ENCODE peak calls at places on chromosomes 2 and 18, in seven cellular contexts. J, O, Y, M, G, X and F are unnamed samples. For H3K4me1, the result is how much of the 10 kb centered on the place peaks cover.

GRCh38 chr2:3387644-3388411 is 8.3 kb downstream of the TRAPPC12 start:
- DNase-seq in G (no peak), J (no peak), M (no peak), X (no peak), Y (no peak), O (no peak), F (no peak)

GRCh38 chr2:4420032-4420431 is 716.7 kb downstream of the DCDC2C start:
- DNase-seq in G (no peak), M (no peak), J (no peak), Y (peak), X (no peak), O (peak), F (no peak)

GRCh38 chr18:61569176-61569892 is 236.1 kb downstream of the CDH20 start:
- DNase-seq in M (no peak), J (no peak), G (no peak), X (peak), Y (no peak), O (no peak), F (no peak)

GRCh38 chr2:42223822-42224268 is 54.7 kb downstream of the EML4 start:
- DNase-seq in G (no peak), O (no peak), X (no peak), J (no peak), Y (no peak), M (no peak), F (no peak)

GRCh38 chr2:50951416-50951815 is 80.5 kb downstream of the NRXN1 start:
- DNase-seq in O (no peak), J (no peak), G (no peak), Y (no peak), X (no peak), M (no peak), F (no peak)

GRCh38 chr2:189574793-189575475 is 5.7 kb downstream of the SLC40A1 start:
- DNase-seq in Y (no peak), X (no peak), M (no peak), G (no peak), O (no peak), J (no peak), F (no peak)

GRCh38 chr2:71504611-71505010 is 51.2 kb downstream of the DYSF start:
- DNase-seq in M (no peak), Y (no peak), G (no peak), O (no peak), J (no peak), X (no peak), F (no peak)

GRCh38 chr2:167336213-167336612 is 447.9 kb downstream of the XIRP2 start:
- DNase-seq in G (no peak), M (no peak), O (no peak), J (no peak), X (no peak), Y (no peak), F (no peak)

GRCh38 chr2:85761-86160 is 39.5 kb upstream of the FAM110C start:
- DNase-seq in Y (no peak), M (no peak), O (no peak), X (no peak), G (no peak), J (no peak), F (no peak)

GRCh38 chr2:207871506-207871905 is 101.8 kb upstream of the FZD5 start:
- DNase-seq in G (no peak), M (no peak), O (no peak), J (no peak), Y (no peak), X (no peak), F (no peak)

GRCh38 chr2:95274291-95275150 is at the start of gene PROM2:
- DNase-seq in O (no peak), G (no peak), M (no peak), X (no peak), J (no peak), Y (peak), F (no peak)

GRCh38 chr2:8426577-8426976 is 255.3 kb upstream of the ID2 start:
- DNase-seq in X (no peak), O (no peak), G (no peak), Y (peak), M (no peak), J (no peak), F (no peak)

GRCh38 chr2:213253162-213253561 is 31.1 kb upstream of the SPAG16 start:
- DNase-seq in X (no peak), J (no peak), Y (no peak), M (no peak), G (no peak), O (peak), F (no peak)

GRCh38 chr2:8543065-8543411 is 138.8 kb upstream of the ID2 start:
- DNase-seq in Y (peak), J (peak), G (no peak), M (no peak), O (no peak), X (peak), F (no peak)

GRCh38 chr2:57890462-57890861 is 156.1 kb upstream of the VRK2 start:
- DNase-seq in O (no peak), X (no peak), G (no peak), J (no peak), Y (no peak), M (no peak), F (no peak)

GRCh38 chr2:194003911-194004310 is 1653.1 kb upstream of the SLC39A10 start:
- DNase-seq in Y (no peak), G (no peak), X (no peak), M (no peak), O (no peak), J (no peak), F (no peak)

GRCh38 chr2:29223851-29224692 is 108.9 kb downstream of the CLIP4 start:
- DNase-seq in J (no peak), X (no peak), O (no peak), G (no peak), M (no peak), Y (no peak), F (no peak)

GRCh38 chr2:9174771-9175441 is 31.7 kb upstream of the ASAP2 start:
- DNase-seq in O (peak), M (no peak), Y (peak), X (no peak), J (no peak), G (no peak), F (no peak)

GRCh38 chr2:57443985-57444501 is 602.6 kb upstream of the VRK2 start:
- DNase-seq in Y (no peak), O (no peak), X (no peak), J (no peak), G (no peak), M (no peak), F (no peak)

GRCh38 chr18:26421503-26421902 is 126.8 kb downstream of the KCTD1 start:
- DNase-seq in X (no peak), M (no peak), O (no peak), J (no peak), Y (no peak), G (no peak), F (no peak)

GRCh38 chr2:135674453-135674852 is 67.2 kb upstream of the UBXN4 start:
- DNase-seq in J (no peak), Y (no peak), X (no peak), G (no peak), O (no peak), M (no peak), F (no peak)

GRCh38 chr2:189580662-189581353 is at the start of gene SLC40A1:
- DNase-seq in Y (peak), O (peak), J (peak), G (peak), M (peak), X (peak), F (no peak)

GRCh38 chr2:86028763-86029381 is 76.8 kb downstream of the POLR1A start:
- DNase-seq in Y (no peak), O (peak), X (peak), G (no peak), M (peak), J (no peak), F (no peak)

GRCh38 chr2:149132303-149132702 is 93.8 kb downstream of the LYPD6B start:
- DNase-seq in J (no peak), M (no peak), X (no peak), G (no peak), Y (no peak), O (no peak), F (no peak)

GRCh38 chr2:46942143-46942526 is 26.5 kb upstream of the MCFD2 start:
- DNase-seq in M (no peak), X (no peak), J (peak), G (no peak), O (no peak), Y (no peak), F (peak)

GRCh38 chr2:98020992-98021713 is 25.4 kb upstream of the TMEM131 start:
- DNase-seq in G (no peak), O (no peak), X (no peak), Y (no peak), J (no peak), M (no peak), F (no peak)

GRCh38 chr2:215660687-215661086 is 224.8 kb upstream of the FN1 start:
- DNase-seq in J (no peak), O (no peak), M (no peak), G (no peak), X (no peak), Y (no peak), F (no peak)

GRCh38 chr2:160063266-160063665 is 851 bp upstream of the PLA2R1 start:
- DNase-seq in O (no peak), G (no peak), J (no peak), M (no peak), X (no peak), Y (peak), F (no peak)

DNA sequence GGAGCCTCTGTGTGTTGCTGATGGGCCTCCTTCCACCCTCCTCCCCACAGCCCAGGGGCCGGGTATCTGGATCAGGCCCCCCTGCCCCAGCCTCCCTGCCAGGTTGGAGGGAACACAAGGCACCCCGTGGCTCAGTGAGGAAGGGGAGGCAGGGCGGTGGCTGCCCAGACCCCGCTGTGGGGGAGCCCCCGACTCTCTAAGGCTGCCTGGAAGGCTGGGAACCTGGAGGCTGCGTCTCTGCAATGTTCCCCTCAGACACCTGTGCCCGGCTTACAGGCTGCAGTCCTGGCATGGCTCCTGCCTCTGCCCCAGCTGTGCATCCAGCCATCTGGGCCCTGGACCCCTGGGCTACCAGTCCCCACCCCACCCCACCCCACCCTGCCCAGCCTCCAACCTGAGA is 438 bp upstream of the MAB21L4 start:
- DNase-seq in M (no peak), Y (no peak), O (no peak), X (no peak), J (no peak), G (no peak), F (no peak)
- H3K4me1 ChIP-seq in M (under half), Y (under half), O (under half), X (under half), J (under half), G (under half), F (under half)

GRCh38 chr2:54575379-54575888 is 119.3 kb downstream of the SPTBN1 start:
- DNase-seq in X (no peak), M (no peak), O (no peak), J (no peak), G (no peak), Y (no peak), F (no peak)
- H3K4me1 ChIP-seq in X (half or more), M (under half), O (under half), J (half or more), G (under half), Y (under half), F (under half)

DNA sequence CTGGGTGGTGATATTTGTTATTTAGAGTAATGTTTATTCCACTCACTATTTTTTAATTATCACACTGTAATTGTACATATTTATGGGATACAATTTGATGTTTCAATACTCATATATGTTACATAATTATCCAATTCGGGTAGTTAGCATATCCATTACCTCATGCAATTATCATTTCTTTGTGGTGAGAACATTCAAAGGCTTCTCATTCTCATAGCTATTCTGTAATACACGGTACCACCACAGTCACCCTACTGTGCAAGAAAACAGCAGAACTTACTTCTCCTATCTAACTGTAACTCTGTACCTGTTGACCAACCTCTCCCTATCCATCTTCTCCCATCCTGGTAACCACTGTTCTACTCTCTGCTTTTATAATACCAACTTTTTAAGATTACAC is 4.6 kb downstream of the TBC1D8 start:
- DNase-seq in Y (no peak), O (no peak), X (no peak), J (no peak), G (no peak), M (no peak), F (no peak)
- H3K4me1 ChIP-seq in Y (under half), O (under half), X (half or more), J (under half), G (under half), M (under half), F (under half)

GRCh38 chr2:10289352-10289751 is 13.4 kb upstream of the HPCAL1 start:
- DNase-seq in M (no peak), X (no peak), Y (no peak), G (no peak), J (no peak), O (no peak), F (no peak)
- H3K4me1 ChIP-seq in M (under half), X (under half), Y (under half), G (under half), J (under half), O (under half), F (under half)

DNA sequence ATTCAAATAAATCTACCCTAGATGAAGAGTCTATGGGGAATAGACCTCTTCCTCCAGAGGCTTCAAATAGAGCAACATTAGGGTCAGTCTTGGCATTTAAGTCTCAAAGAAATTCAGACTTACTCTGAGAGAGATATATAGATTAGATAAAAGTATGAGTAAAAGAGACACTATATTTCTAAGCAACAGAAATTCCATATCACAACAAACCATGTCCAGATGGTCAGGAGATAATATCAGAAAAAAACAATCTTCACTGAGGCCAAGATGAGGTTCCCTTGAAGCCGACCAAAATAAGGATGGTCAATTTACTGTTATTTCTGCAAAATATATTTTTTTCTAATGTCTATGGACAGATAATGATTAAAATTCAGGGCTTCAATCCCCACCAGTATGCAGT is 89.1 kb upstream of the NOSTRIN start:
- DNase-seq in G (no peak), X (no peak), Y (no peak), M (no peak), J (no peak), O (no peak), F (no peak)
- H3K4me1 ChIP-seq in G (under half), X (under half), Y (under half), M (under half), J (under half), O (under half), F (under half)

GRCh38 chr2:224025874-224026273 is 13.2 kb downstream of the SERPINE2 start:
- DNase-seq in G (no peak), J (peak), M (no peak), X (no peak), Y (no peak), O (no peak), F (peak)
- H3K4me1 ChIP-seq in G (under half), J (under half), M (under half), X (under half), Y (under half), O (under half), F (under half)

DNA sequence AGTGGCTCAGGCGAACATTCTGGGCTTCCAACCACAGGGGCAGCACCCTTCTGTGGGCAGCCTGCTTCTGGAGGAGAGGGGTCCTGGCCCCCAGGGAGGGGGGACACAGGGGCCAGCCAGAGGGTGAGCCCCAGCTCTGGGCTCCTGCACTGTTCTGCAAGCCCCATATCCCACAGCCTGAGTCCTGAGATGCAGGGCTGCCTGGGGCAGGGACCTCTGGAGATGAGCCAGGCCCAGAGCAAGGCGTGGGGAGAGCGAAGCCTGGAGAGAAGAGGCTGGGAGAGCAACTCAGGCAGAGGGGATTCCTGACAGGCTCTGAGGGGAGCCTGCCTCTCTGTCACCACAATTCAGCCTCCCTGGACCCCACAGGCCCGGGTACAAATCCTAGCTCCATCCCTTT is 13.5 kb upstream of the PRSS56 start:
- DNase-seq in J (no peak), O (no peak), Y (no peak), G (no peak), X (no peak), M (no peak), F (no peak)
- H3K4me1 ChIP-seq in J (under half), O (under half), Y (under half), G (under half), X (under half), M (under half), F (under half)